ENCODE peak calls at places on chromosomes 5 and 9, in four cellular contexts. X is fibroblast of lung, T is MM.1S, R is mesendoderm. Y is an unnamed sample.

GRCh38 chr5:139765409-139766217 is 30.0 kb upstream of the PSD2 start:
- DNase-seq in X (peak; percentile 56), T (peak; percentile 67), R (peak; percentile 77), Y (no peak)

GRCh38 chr5:125140220-125140619 is 393.8 kb upstream of the ZNF608 start:
- DNase-seq in X (no peak), T (no peak), R (no peak), Y (no peak)

GRCh38 chr9:122099271-122099869 is 6.3 kb upstream of the TTLL11 start:
- DNase-seq in X (peak; percentile 51), T (peak; percentile 76), R (peak; percentile 84), Y (no peak)

GRCh38 chr9:93287189-93287552 is 103.2 kb downstream of the WNK2 start:
- DNase-seq in X (no peak), T (no peak), R (no peak), Y (no peak)

GRCh38 chr9:101242651-101243050 is 142.2 kb downstream of the BAAT start:
- DNase-seq in X (no peak), T (no peak), R (no peak), Y (no peak)

GRCh38 chr5:91072891-91073290 is 310.2 kb downstream of the ARRDC3 start:
- DNase-seq in X (peak; percentile 85), T (no peak), R (no peak), Y (no peak)

GRCh38 chr9:26975728-26976707 is 19.8 kb downstream of the IFT74 start:
- DNase-seq in X (peak; percentile 23), T (no peak), R (peak; percentile 84), Y (no peak)

GRCh38 chr5:125550237-125550636 is 803.8 kb upstream of the ZNF608 start:
- DNase-seq in X (peak; percentile 95), T (no peak), R (no peak), Y (no peak)

GRCh38 chr5:5424736-5425135 is 2.3 kb downstream of the ICE1 start:
- DNase-seq in X (peak; percentile 61), T (no peak), R (peak; percentile 13), Y (no peak)

GRCh38 chr5:32355694-32356093 is 43.0 kb upstream of the MTMR12 start:
- DNase-seq in X (peak; percentile 20), T (no peak), R (no peak), Y (no peak)

GRCh38 chr9:94139672-94140417 is 55.6 kb downstream of the PTPDC1 start:
- DNase-seq in X (peak; percentile 97), T (no peak), R (no peak), Y (peak; percentile 96)

GRCh38 chr9:6925841-6926240 is 168.1 kb downstream of the KDM4C start:
- DNase-seq in X (no peak), T (no peak), R (no peak), Y (no peak)

GRCh38 chr9:129617167-129617566 is 3.7 kb downstream of the C9orf50 start:
- DNase-seq in X (peak; percentile 82), T (peak; percentile 48), R (peak; percentile 89), Y (no peak)

DNA sequence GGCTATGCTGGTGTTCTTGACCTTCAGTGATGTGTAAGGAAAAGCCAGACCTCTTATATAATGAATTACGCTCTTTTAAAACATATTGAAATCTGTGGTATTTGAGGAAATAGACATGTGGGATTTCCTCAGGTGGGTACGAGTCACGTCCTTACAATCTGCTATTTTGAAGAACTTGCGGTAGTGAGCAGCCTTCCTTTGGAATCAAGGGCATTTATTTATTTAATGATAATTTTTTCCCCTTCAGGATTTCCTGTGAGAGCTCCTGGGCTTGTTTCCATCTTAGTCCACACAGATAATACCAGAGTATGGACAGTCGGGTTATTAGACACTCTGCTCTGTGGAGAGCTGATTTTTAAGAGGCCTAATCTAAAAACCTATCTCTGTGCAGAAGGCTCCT is 167.9 kb downstream of the ARHGEF28 start:
- DNase-seq in X (peak; percentile 83), T (no peak), R (no peak), Y (no peak)
- H3K4me3 ChIP-seq in X (no peak overlapping the region), T (no peak overlapping the region), R (no peak overlapping the region), Y (no peak overlapping the region)

DNA sequence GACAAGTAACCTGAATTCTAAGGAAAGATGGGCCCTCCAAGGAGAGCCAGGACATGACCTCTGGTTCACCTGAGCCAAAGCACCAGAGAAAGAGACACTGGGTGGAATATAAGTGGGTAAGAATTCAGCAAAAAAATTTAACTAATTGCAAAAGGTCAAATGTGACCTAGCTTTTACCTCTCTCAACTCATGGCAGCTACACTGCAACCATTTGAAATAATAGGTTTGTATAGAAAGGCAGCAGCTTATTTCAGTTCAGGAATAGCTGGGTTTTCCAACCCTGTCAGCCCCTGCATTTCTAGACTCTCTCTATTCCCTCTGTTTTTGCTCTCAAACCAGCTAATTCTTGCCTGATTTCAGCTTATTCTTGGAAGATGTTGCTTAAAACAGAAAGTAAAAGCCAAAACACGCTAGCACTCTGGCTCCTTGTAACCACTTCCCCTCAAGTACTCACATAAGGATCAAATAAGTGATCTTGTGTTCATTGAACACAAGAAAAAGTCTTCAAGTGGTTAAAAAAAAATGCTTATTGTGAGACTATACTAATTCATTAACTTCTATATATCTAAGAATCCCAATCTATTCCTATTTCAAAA is 101.1 kb upstream of the NR4A3 start:
- DNase-seq in X (peak; percentile 13), T (peak; percentile 66), R (no peak), Y (no peak)
- H3K27ac ChIP-seq in X (no peak overlapping the region), T (no peak overlapping the region), R (no peak overlapping the region), Y (no peak overlapping the region)

DNA sequence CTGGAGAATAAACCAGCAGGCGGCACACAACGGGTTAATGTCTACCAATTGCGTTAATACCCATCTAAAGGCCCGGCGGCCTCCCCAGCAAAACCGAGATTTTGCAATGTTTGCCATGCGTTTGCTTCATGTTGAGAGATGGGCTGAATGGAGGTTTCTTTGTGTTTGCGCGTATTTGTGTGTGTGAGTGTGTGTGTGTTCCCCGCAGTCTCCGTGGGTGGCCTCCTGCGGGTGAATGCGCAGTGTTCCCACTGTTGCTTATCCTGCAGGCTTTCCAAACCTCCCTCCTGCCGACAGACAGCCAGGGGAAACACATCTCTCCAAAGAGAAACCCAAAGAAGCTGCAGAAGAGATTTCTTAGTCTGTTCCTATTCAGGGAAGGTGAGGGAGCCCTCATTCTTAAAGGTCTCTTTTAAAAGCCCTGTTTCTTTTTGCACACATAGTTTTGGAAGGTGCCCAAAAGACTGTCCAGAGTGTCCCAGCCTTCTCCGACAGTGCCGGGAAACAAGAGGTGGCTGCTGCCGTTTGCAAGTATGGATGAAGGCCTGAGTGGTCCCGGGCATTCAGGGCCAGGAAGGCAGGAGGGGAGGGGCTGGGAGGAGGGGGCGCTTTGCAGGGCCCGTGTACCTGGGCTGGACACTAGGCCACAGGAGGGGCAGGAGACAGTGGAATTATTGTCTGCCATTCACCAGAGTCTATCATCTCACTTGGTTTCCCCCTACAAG is 103.8 kb upstream of the ERCC6L2 start:
- DNase-seq in X (peak; percentile 56), T (no peak), R (peak; percentile 64), Y (no peak)
- H3K4me3 ChIP-seq in X (no peak overlapping the region), T (no peak overlapping the region), R (no peak overlapping the region), Y (no peak overlapping the region)

GRCh38 chr9:112384690-112385089 is 4.8 kb downstream of the HSDL2 start:
- DNase-seq in X (no peak), T (peak; percentile 85), R (no peak), Y (no peak)
- H3K27ac ChIP-seq in X (no peak overlapping the region), T (peak overlapping the region; percentile 69), R (no peak overlapping the region), Y (no peak overlapping the region)

GRCh38 chr9:117706421-117707150 is 2.4 kb downstream of the TLR4 start:
- DNase-seq in X (peak; percentile 47), T (no peak), R (no peak), Y (no peak)
- H3K4me3 ChIP-seq in X (no peak overlapping the region), T (no peak overlapping the region), R (no peak overlapping the region), Y (peak overlapping the region; percentile 33)

DNA sequence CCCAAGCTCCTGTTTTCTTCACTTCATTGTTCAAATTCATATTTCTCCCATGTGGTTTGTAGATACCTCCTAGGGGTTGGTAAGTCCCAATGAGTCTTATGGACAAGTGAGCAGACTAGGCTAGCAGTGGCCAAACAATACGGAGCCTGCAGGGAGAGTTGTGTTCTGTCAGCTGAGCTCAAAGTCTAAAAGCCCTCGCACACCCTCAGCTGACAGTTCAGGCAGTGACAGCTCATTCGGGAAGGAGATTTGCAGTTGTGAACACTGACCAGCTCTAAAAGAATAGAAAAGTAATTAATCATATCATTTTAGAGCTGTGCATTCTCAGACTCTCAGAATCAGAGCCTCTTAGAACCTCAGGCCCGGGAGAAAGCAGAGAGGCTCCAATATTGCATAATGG is 95.1 kb downstream of the SH3TC2 start:
- DNase-seq in X (no peak), T (no peak), R (no peak), Y (no peak)
- H3K27ac ChIP-seq in X (no peak overlapping the region), T (no peak overlapping the region), R (no peak overlapping the region), Y (peak overlapping the region; percentile 2)

GRCh38 chr9:18129809-18130334 is 344.1 kb upstream of the ADAMTSL1 start:
- DNase-seq in X (no peak), T (no peak), R (peak; percentile 89), Y (no peak)
- H3K4me3 ChIP-seq in X (no peak overlapping the region), T (no peak overlapping the region), R (no peak overlapping the region), Y (no peak overlapping the region)

Y was measured in vagina.